ENCODE peak calls at places on chromosomes 3 and 15, in six cellular contexts. X, R, C, T, V and Q are unnamed samples.

GRCh38 chr3:194139977-194140351 is 4.0 kb downstream of the HES1 start:
- DNase-seq in X (no peak), R (no peak), T (no peak), V (no peak), C (no peak), Q (no peak)

GRCh38 chr3:133489466-133490085 is 83.9 kb upstream of the CDV3 start:
- DNase-seq in X (no peak), R (no peak), T (no peak), C (no peak), V (no peak), Q (no peak)

GRCh38 chr3:12479919-12480425 is 4.3 kb upstream of the TSEN2 start:
- DNase-seq in R (peak; percentile 4), X (no peak), T (peak; percentile 25), V (peak; percentile 78), C (no peak), Q (peak; percentile 35)

GRCh38 chr3:179071161-179071568 is 444 bp downstream of the ZMAT3 start:
- DNase-seq in T (no peak), V (no peak), X (peak; percentile 22), R (peak; percentile 20), C (no peak), Q (no peak)

GRCh38 chr3:30970183-30970582 is 75.7 kb upstream of the GADL1 start:
- DNase-seq in T (no peak), X (no peak), C (no peak), R (no peak), V (no peak), Q (peak; percentile 9)

GRCh38 chr3:99084825-99085224 is 183.3 kb upstream of the DCBLD2 start:
- DNase-seq in V (no peak), T (no peak), C (no peak), X (no peak), R (no peak), Q (no peak)

GRCh38 chr3:160676547-160677303 is at the start of gene ARL14:
- DNase-seq in R (no peak), T (no peak), C (no peak), X (no peak), V (peak; percentile 39), Q (peak; percentile 87)

GRCh38 chr3:160150525-160150924 is 74.7 kb upstream of the C3orf80 start:
- DNase-seq in R (no peak), V (no peak), X (no peak), C (no peak), T (no peak), Q (no peak)

GRCh38 chr15:20645956-20646355 is 104.4 kb upstream of the GOLGA6L6 start:
- DNase-seq in C (no peak), R (no peak), T (no peak), V (no peak), X (no peak), Q (no peak)

GRCh38 chr3:159586587-159587202 is 401.9 kb upstream of the IL12A start:
- DNase-seq in C (no peak), V (no peak), T (no peak), R (no peak), X (no peak), Q (peak; percentile 61)

GRCh38 chr3:11552289-11553264 is 91.1 kb downstream of the VGLL4 start:
- DNase-seq in C (no peak), V (no peak), R (no peak), X (no peak), T (no peak), Q (no peak)

GRCh38 chr3:185586644-185586964 is 509 bp downstream of the SENP2 start:
- DNase-seq in C (no peak), V (no peak), T (no peak), X (no peak), R (no peak), Q (no peak)

GRCh38 chr3:108036984-108037741 is 53.7 kb downstream of the CD47 start:
- DNase-seq in X (no peak), R (no peak), C (no peak), V (no peak), T (no peak), Q (no peak)

GRCh38 chr3:71056327-71056726 is 527.2 kb downstream of the FOXP1 start:
- DNase-seq in X (no peak), R (no peak), C (no peak), V (no peak), T (no peak), Q (no peak)

GRCh38 chr3:155753038-155753647 is 8.3 kb upstream of the PLCH1 start:
- DNase-seq in T (no peak), X (no peak), R (no peak), V (no peak), C (no peak), Q (no peak)

GRCh38 chr15:80977627-80978036 is 12.0 kb downstream of the MESD start:
- DNase-seq in R (no peak), C (no peak), V (peak; percentile 71), T (no peak), X (no peak), Q (peak; percentile 53)

GRCh38 chr3:111285691-111286090 is 214.1 kb downstream of the NECTIN3 start:
- DNase-seq in R (no peak), C (no peak), T (no peak), X (no peak), V (no peak), Q (no peak)

GRCh38 chr3:129256270-129256669 is 6.9 kb downstream of the COPG1 start:
- DNase-seq in X (no peak), T (no peak), R (no peak), C (no peak), V (no peak), Q (no peak)

GRCh38 chr15:35519536-35520149 is 26.3 kb downstream of the DPH6 start:
- DNase-seq in R (no peak), V (no peak), X (no peak), T (no peak), C (no peak), Q (no peak)

GRCh38 chr3:152352559-152352958 is 83.8 kb downstream of the MBNL1 start:
- DNase-seq in R (no peak), C (no peak), V (no peak), X (no peak), T (no peak), Q (no peak)

GRCh38 chr3:161403251-161403650 is 31.9 kb upstream of the SPTSSB start:
- DNase-seq in X (no peak), C (no peak), R (no peak), T (no peak), V (no peak), Q (no peak)

GRCh38 chr3:59572106-59572505 is 522.3 kb upstream of the CFAP20DC start:
- DNase-seq in T (no peak), R (no peak), V (no peak), C (no peak), X (no peak), Q (no peak)

GRCh38 chr15:74674161-74674560 is 21.7 kb downstream of the EDC3 start:
- DNase-seq in T (no peak), R (no peak), X (no peak), V (no peak), C (no peak), Q (no peak)

GRCh38 chr3:116064646-116065045 is 380.6 kb downstream of the LSAMP start:
- DNase-seq in R (no peak), T (no peak), X (no peak), V (no peak), C (no peak), Q (no peak)

GRCh38 chr15:62306851-62307504 is 141.9 kb upstream of the C2CD4B start:
- DNase-seq in X (no peak), V (peak; percentile 64), R (no peak), T (no peak), C (no peak), Q (peak; percentile 70)

GRCh38 chr15:67178569-67179210 is 75.8 kb downstream of the AAGAB start:
- DNase-seq in V (no peak), T (no peak), X (no peak), R (no peak), C (no peak), Q (peak; percentile 53)